ENCODE peak calls at places on chromosome 22, in ten cellular contexts. One of them, this sample, is unnamed.

GRCh38 chr22:38347944-38348750 is 30.9 kb upstream of the CSNK1E start:
- DNase-seq in body of pancreas: no peak
- DNase-seq in lower leg skin: no peak
- DNase-seq in HCT116: no peak
- DNase-seq in suprapubic skin: peak; percentile 57
- DNase-seq in GM12891: no peak
- DNase-seq in NB4: no peak
- DNase-seq in IMR-90: peak; percentile 29
- DNase-seq in tibial nerve: no peak
- DNase-seq in stomach: peak; percentile 17
- DNase-seq in this sample: no peak

GRCh38 chr22:28023036-28023435 is 104.0 kb upstream of the PITPNB start:
- DNase-seq in body of pancreas: no peak
- DNase-seq in lower leg skin: no peak
- DNase-seq in HCT116: no peak
- DNase-seq in suprapubic skin: peak; percentile 55
- DNase-seq in GM12891: no peak
- DNase-seq in NB4: no peak
- DNase-seq in IMR-90: no peak
- DNase-seq in tibial nerve: no peak
- DNase-seq in stomach: no peak
- DNase-seq in this sample: no peak

GRCh38 chr22:39724390-39724789 is 153.8 kb downstream of the CACNA1I start:
- DNase-seq in body of pancreas: no peak
- DNase-seq in lower leg skin: no peak
- DNase-seq in HCT116: peak; percentile 32
- DNase-seq in suprapubic skin: peak; percentile 58
- DNase-seq in GM12891: peak; percentile 6
- DNase-seq in NB4: peak; percentile 16
- DNase-seq in IMR-90: no peak
- DNase-seq in tibial nerve: no peak
- DNase-seq in stomach: no peak
- DNase-seq in this sample: peak; percentile 60

GRCh38 chr22:40791241-40791640 is 27.9 kb downstream of the SLC25A17 start:
- DNase-seq in body of pancreas: no peak
- DNase-seq in lower leg skin: no peak
- DNase-seq in HCT116: no peak
- DNase-seq in suprapubic skin: no peak
- DNase-seq in GM12891: no peak
- DNase-seq in NB4: no peak
- DNase-seq in IMR-90: no peak
- DNase-seq in tibial nerve: no peak
- DNase-seq in stomach: no peak
- DNase-seq in this sample: no peak

GRCh38 chr22:19965771-19966709 is 24.4 kb upstream of the TXNRD2 start:
- DNase-seq in body of pancreas: no peak
- DNase-seq in lower leg skin: no peak
- DNase-seq in HCT116: no peak
- DNase-seq in suprapubic skin: no peak
- DNase-seq in GM12891: no peak
- DNase-seq in NB4: peak; percentile 68
- DNase-seq in IMR-90: no peak
- DNase-seq in tibial nerve: no peak
- DNase-seq in stomach: no peak
- DNase-seq in this sample: peak; percentile 43

GRCh38 chr22:39735776-39736175 is 157.8 kb downstream of the ENTHD1 start:
- DNase-seq in body of pancreas: no peak
- DNase-seq in lower leg skin: no peak
- DNase-seq in HCT116: no peak
- DNase-seq in suprapubic skin: no peak
- DNase-seq in GM12891: no peak
- DNase-seq in NB4: no peak
- DNase-seq in IMR-90: no peak
- DNase-seq in tibial nerve: peak; percentile 3
- DNase-seq in stomach: no peak
- DNase-seq in this sample: no peak

GRCh38 chr22:48254311-48254873 is 1491.9 kb downstream of the TBC1D22A start:
- DNase-seq in body of pancreas: no peak
- DNase-seq in lower leg skin: no peak
- DNase-seq in HCT116: no peak
- DNase-seq in suprapubic skin: peak; percentile 69
- DNase-seq in GM12891: no peak
- DNase-seq in NB4: no peak
- DNase-seq in IMR-90: no peak
- DNase-seq in tibial nerve: no peak
- DNase-seq in stomach: no peak
- DNase-seq in this sample: no peak

GRCh38 chr22:27252282-27253049 is 549.1 kb downstream of the MN1 start:
- DNase-seq in body of pancreas: peak; percentile 39
- DNase-seq in lower leg skin: peak; percentile 46
- DNase-seq in HCT116: no peak
- DNase-seq in suprapubic skin: peak; percentile 66
- DNase-seq in GM12891: no peak
- DNase-seq in NB4: peak; percentile 45
- DNase-seq in IMR-90: peak; percentile 78
- DNase-seq in tibial nerve: peak; percentile 50
- DNase-seq in stomach: no peak
- DNase-seq in this sample: no peak

GRCh38 chr22:21738081-21738480 is 2.5 kb upstream of the YPEL1 start:
- DNase-seq in body of pancreas: no peak
- DNase-seq in lower leg skin: no peak
- DNase-seq in HCT116: no peak
- DNase-seq in suprapubic skin: no peak
- DNase-seq in GM12891: no peak
- DNase-seq in NB4: no peak
- DNase-seq in IMR-90: no peak
- DNase-seq in tibial nerve: no peak
- DNase-seq in stomach: no peak
- DNase-seq in this sample: no peak

GRCh38 chr22:21736948-21737347 is 1.4 kb upstream of the YPEL1 start:
- DNase-seq in body of pancreas: no peak
- DNase-seq in lower leg skin: no peak
- DNase-seq in HCT116: no peak
- DNase-seq in suprapubic skin: no peak
- DNase-seq in GM12891: no peak
- DNase-seq in NB4: no peak
- DNase-seq in IMR-90: no peak
- DNase-seq in tibial nerve: no peak
- DNase-seq in stomach: no peak
- DNase-seq in this sample: no peak

GRCh38 chr22:21734540-21735197 is 925 bp downstream of the YPEL1 start:
- DNase-seq in body of pancreas: no peak
- DNase-seq in lower leg skin: no peak
- DNase-seq in HCT116: no peak
- DNase-seq in suprapubic skin: no peak
- DNase-seq in GM12891: no peak
- DNase-seq in NB4: peak; percentile 63
- DNase-seq in IMR-90: no peak
- DNase-seq in tibial nerve: no peak
- DNase-seq in stomach: no peak
- DNase-seq in this sample: no peak

GRCh38 chr22:21736084-21736642 is 569 bp upstream of the YPEL1 start:
- DNase-seq in body of pancreas: no peak
- DNase-seq in lower leg skin: no peak
- DNase-seq in HCT116: no peak
- DNase-seq in suprapubic skin: no peak
- DNase-seq in GM12891: no peak
- DNase-seq in NB4: no peak
- DNase-seq in IMR-90: no peak
- DNase-seq in tibial nerve: no peak
- DNase-seq in stomach: no peak
- DNase-seq in this sample: no peak

GRCh38 chr22:21735198-21736083 is at the start of gene YPEL1:
- DNase-seq in body of pancreas: peak; percentile 97
- DNase-seq in lower leg skin: peak; percentile 93
- DNase-seq in HCT116: peak; percentile 70
- DNase-seq in suprapubic skin: peak; percentile 97
- DNase-seq in GM12891: peak; percentile 98
- DNase-seq in NB4: peak; percentile 89
- DNase-seq in IMR-90: peak; percentile 95
- DNase-seq in tibial nerve: peak; percentile 91
- DNase-seq in stomach: peak; percentile 98
- DNase-seq in this sample: peak; percentile 96
- TF ChIP-seq POLR2A in body of pancreas: peak; percentile 59
- TF ChIP-seq POLR2A in lower leg skin: peak; percentile 31
- TF ChIP-seq POLR2A in HCT116: no peak
- TF ChIP-seq POLR2A in suprapubic skin: peak; percentile 79
- TF ChIP-seq POLR2A in GM12891: no peak
- TF ChIP-seq POLR2A in NB4: peak; percentile 62
- TF ChIP-seq POLR2A in IMR-90: peak; percentile 71
- TF ChIP-seq POLR2A in tibial nerve: peak; percentile 96
- TF ChIP-seq POLR2A in stomach: no peak
- TF ChIP-seq POLR2A in this sample: peak; percentile 26

GRCh38 chr22:50704510-50705218 is 32.0 kb downstream of the SHANK3 start:
- DNase-seq in body of pancreas: no peak
- DNase-seq in lower leg skin: no peak
- DNase-seq in HCT116: no peak
- DNase-seq in suprapubic skin: peak; percentile 74
- DNase-seq in GM12891: no peak
- DNase-seq in NB4: no peak
- DNase-seq in IMR-90: no peak
- DNase-seq in tibial nerve: no peak
- DNase-seq in stomach: no peak
- DNase-seq in this sample: no peak

GRCh38 chr22:50706481-50707125 is 31.4 kb upstream of the ACR start:
- DNase-seq in body of pancreas: no peak
- DNase-seq in lower leg skin: no peak
- DNase-seq in HCT116: no peak
- DNase-seq in suprapubic skin: no peak
- DNase-seq in GM12891: no peak
- DNase-seq in NB4: no peak
- DNase-seq in IMR-90: no peak
- DNase-seq in tibial nerve: no peak
- DNase-seq in stomach: no peak
- DNase-seq in this sample: no peak

GRCh38 chr22:50705851-50706351 is 32.1 kb upstream of the ACR start:
- DNase-seq in body of pancreas: no peak
- DNase-seq in lower leg skin: no peak
- DNase-seq in HCT116: no peak
- DNase-seq in suprapubic skin: no peak
- DNase-seq in GM12891: no peak
- DNase-seq in NB4: no peak
- DNase-seq in IMR-90: no peak
- DNase-seq in tibial nerve: no peak
- DNase-seq in stomach: no peak
- DNase-seq in this sample: no peak

GRCh38 chr22:50703726-50704509 is 31.3 kb downstream of the SHANK3 start:
- DNase-seq in body of pancreas: no peak
- DNase-seq in lower leg skin: no peak
- DNase-seq in HCT116: no peak
- DNase-seq in suprapubic skin: peak; percentile 71
- DNase-seq in GM12891: no peak
- DNase-seq in NB4: no peak
- DNase-seq in IMR-90: no peak
- DNase-seq in tibial nerve: no peak
- DNase-seq in stomach: no peak
- DNase-seq in this sample: no peak

DNA sequence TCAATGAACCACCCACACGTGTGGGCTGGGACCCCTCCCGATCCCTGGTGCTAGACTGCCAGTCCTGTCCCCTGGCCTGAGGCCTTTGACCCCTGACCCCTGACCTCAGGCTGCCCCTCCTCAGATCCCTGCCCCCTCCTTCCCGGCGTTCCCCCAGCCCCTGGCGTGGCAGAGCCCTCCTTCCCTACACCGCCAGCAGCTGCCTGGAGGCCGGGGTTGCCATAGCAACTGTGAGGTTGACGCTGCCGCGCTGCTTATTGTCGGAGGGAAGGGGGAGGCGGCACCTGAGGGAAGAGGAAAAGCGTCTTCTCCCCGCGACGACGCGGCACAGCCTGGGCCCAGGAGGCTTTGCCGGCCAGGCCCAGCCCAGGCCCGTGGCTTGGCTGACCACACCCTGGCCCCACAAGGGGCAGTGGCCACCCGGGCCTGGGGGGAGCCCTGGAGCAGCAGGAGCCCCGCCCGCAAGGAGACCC is 32.6 kb downstream of the SHANK3 start:
- DNase-seq in body of pancreas: peak; percentile 58
- DNase-seq in lower leg skin: no peak
- DNase-seq in HCT116: no peak
- DNase-seq in suprapubic skin: no peak
- DNase-seq in GM12891: no peak
- DNase-seq in NB4: peak; percentile 79
- DNase-seq in IMR-90: peak; percentile 70
- DNase-seq in tibial nerve: peak; percentile 20
- DNase-seq in stomach: peak; percentile 33
- DNase-seq in this sample: no peak
- TF ChIP-seq POLR2A in body of pancreas: no peak
- TF ChIP-seq POLR2A in lower leg skin: no peak
- TF ChIP-seq POLR2A in HCT116: no peak
- TF ChIP-seq POLR2A in suprapubic skin: no peak
- TF ChIP-seq POLR2A in GM12891: no peak
- TF ChIP-seq POLR2A in NB4: peak; percentile 17
- TF ChIP-seq POLR2A in IMR-90: no peak
- TF ChIP-seq POLR2A in tibial nerve: no peak
- TF ChIP-seq POLR2A in stomach: no peak
- TF ChIP-seq POLR2A in this sample: no peak

GRCh38 chr22:46573781-46574437 is 36.5 kb upstream of the CELSR1 start:
- DNase-seq in body of pancreas: peak; percentile 60
- DNase-seq in lower leg skin: no peak
- DNase-seq in HCT116: no peak
- DNase-seq in suprapubic skin: no peak
- DNase-seq in GM12891: no peak
- DNase-seq in NB4: peak; percentile 33
- DNase-seq in IMR-90: no peak
- DNase-seq in tibial nerve: peak; percentile 4
- DNase-seq in stomach: no peak
- DNase-seq in this sample: no peak

GRCh38 chr22:46576556-46577351 is 39.3 kb upstream of the CELSR1 start:
- DNase-seq in body of pancreas: peak; percentile 45
- DNase-seq in lower leg skin: no peak
- DNase-seq in HCT116: no peak
- DNase-seq in suprapubic skin: no peak
- DNase-seq in GM12891: peak; percentile 90
- DNase-seq in NB4: peak; percentile 66
- DNase-seq in IMR-90: peak; percentile 35
- DNase-seq in tibial nerve: no peak
- DNase-seq in stomach: peak; percentile 68
- DNase-seq in this sample: peak; percentile 54

GRCh38 chr22:46574438-46574992 is 37.1 kb upstream of the CELSR1 start:
- DNase-seq in body of pancreas: no peak
- DNase-seq in lower leg skin: no peak
- DNase-seq in HCT116: no peak
- DNase-seq in suprapubic skin: no peak
- DNase-seq in GM12891: no peak
- DNase-seq in NB4: no peak
- DNase-seq in IMR-90: no peak
- DNase-seq in tibial nerve: peak; percentile 3
- DNase-seq in stomach: no peak
- DNase-seq in this sample: no peak

GRCh38 chr22:46575915-46576555 is 38.6 kb upstream of the CELSR1 start:
- DNase-seq in body of pancreas: no peak
- DNase-seq in lower leg skin: no peak
- DNase-seq in HCT116: no peak
- DNase-seq in suprapubic skin: no peak
- DNase-seq in GM12891: no peak
- DNase-seq in NB4: peak; percentile 31
- DNase-seq in IMR-90: no peak
- DNase-seq in tibial nerve: no peak
- DNase-seq in stomach: no peak
- DNase-seq in this sample: no peak

DNA sequence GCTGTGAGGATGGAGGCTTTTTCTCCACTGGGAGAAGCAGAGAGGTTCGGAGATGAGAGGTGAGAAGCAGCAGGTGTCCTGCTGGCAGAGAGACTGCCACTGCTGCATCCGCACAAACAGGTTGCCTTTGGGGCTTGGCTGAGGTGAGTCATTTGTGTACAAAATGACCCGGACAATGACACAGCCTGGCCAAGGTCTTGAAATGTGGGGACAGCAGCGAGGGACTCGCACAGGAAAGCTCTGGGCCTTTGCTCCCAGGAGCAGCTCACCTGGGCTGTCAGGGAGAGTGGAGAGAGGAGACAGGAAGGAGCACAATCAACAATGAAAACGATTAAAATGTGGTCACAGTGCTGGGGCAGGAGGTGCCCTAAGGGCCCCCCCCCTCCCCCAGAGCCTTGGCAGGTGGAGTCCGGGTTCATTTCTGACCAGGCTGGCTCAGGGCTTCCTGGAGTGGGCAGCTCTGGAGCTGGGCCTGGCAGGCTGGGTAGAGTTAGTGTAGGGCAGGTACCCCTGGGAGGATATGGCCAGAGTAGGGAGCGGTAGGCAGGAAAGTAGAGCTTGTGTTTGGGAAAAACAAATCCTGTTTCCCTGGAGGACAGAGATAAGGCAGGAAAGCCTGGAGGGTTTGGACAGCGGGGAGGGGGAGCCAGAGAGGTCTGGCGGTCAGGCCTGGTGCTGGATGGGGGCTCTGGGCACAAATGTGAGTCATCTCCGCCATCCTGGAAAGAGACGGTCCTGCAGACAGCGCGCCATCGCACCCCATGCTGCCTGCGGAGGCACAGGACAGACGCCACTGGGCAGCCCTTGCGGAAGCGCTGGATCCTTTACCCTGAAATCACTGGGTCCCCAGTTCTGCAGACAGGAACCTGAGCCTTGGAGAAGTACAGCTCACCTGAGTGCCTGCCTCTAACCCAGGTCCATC is 37.8 kb upstream of the CELSR1 start:
- DNase-seq in body of pancreas: peak; percentile 86
- DNase-seq in lower leg skin: no peak
- DNase-seq in HCT116: peak; percentile 46
- DNase-seq in suprapubic skin: no peak
- DNase-seq in GM12891: no peak
- DNase-seq in NB4: no peak
- DNase-seq in IMR-90: no peak
- DNase-seq in tibial nerve: peak; percentile 2
- DNase-seq in stomach: peak; percentile 74
- DNase-seq in this sample: no peak
- TF ChIP-seq POLR2A in body of pancreas: peak; percentile 60
- TF ChIP-seq POLR2A in lower leg skin: no peak
- TF ChIP-seq POLR2A in HCT116: no peak
- TF ChIP-seq POLR2A in suprapubic skin: no peak
- TF ChIP-seq POLR2A in GM12891: no peak
- TF ChIP-seq POLR2A in NB4: no peak
- TF ChIP-seq POLR2A in IMR-90: no peak
- TF ChIP-seq POLR2A in tibial nerve: no peak
- TF ChIP-seq POLR2A in stomach: no peak
- TF ChIP-seq POLR2A in this sample: no peak

DNA sequence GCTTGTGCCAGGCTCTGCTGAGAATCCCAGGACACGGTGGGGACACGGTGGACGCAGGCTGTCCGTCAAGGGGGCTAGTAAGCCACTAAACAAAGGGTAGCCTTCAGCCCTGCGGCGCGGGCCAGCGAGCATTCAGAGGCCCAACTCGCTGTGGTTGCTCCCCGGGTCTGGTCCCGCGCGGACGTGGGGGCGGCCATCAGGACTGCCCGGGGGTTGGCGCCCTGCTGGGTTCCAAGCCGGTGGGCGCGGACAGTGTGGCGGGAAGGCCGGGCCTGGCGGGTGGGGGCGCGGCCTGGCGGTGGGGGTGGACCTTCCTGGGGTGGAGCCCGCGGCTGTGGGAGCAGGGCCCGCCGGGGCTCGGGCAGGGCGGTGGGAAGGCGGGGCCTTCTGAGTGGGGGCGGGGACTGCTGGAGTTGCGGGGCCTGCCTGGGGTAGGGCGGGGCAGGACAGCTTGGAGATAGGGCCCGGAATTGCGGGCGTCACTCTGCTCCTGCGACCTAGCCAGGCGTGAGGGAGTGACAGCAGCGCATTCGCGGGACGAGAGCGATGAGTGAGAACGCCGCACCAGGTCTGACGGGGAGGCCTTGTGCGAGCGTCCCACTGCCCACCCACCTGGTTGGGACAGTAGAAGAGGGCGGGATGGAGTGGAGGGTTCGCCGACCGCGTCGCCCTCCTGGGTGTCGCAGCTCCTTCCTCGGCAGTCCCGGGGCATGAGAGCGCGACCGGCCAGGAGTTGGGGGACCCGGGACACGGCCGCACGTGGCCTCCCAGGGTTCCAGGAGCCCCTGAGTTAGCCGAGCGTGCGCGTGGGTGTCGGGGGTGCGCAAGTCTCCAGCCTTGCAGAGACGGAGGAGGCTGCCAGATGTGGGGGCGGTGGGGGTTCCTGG is at the start of gene SERHL2:
- DNase-seq in body of pancreas: peak; percentile 87
- DNase-seq in lower leg skin: peak; percentile 79
- DNase-seq in HCT116: no peak
- DNase-seq in suprapubic skin: peak; percentile 97
- DNase-seq in GM12891: peak; percentile 86
- DNase-seq in NB4: peak; percentile 76
- DNase-seq in IMR-90: peak; percentile 55
- DNase-seq in tibial nerve: peak; percentile 77
- DNase-seq in stomach: peak; percentile 92
- DNase-seq in this sample: peak; percentile 96
- TF ChIP-seq POLR2A in body of pancreas: peak; percentile 45
- TF ChIP-seq POLR2A in lower leg skin: no peak
- TF ChIP-seq POLR2A in HCT116: no peak
- TF ChIP-seq POLR2A in suprapubic skin: no peak
- TF ChIP-seq POLR2A in GM12891: no peak
- TF ChIP-seq POLR2A in NB4: no peak
- TF ChIP-seq POLR2A in IMR-90: no peak
- TF ChIP-seq POLR2A in tibial nerve: no peak
- TF ChIP-seq POLR2A in stomach: no peak
- TF ChIP-seq POLR2A in this sample: no peak